ENCODE peak calls at places on chromosomes 16 and 17, in four cellular contexts. Z, L, A and S are unnamed samples. For H3K4me1, the result is how much of the 10 kb centered on the place peaks cover.

GRCh38 chr17:17361543-17362511 is 58.7 kb downstream of the NT5M start:
- DNase-seq in Z (peak), L (no peak), A (no peak), S (peak)

GRCh38 chr17:42760652-42761581 is at the start of gene RAMP2:
- DNase-seq in Z (peak), L (peak), A (peak), S (peak)

GRCh38 chr17:81228420-81228819 is 5.7 kb upstream of the CEP131 start:
- DNase-seq in Z (no peak), L (no peak), A (no peak), S (no peak)

GRCh38 chr17:45090711-45091110 is 29.6 kb downstream of the NMT1 start:
- DNase-seq in Z (no peak), L (no peak), A (no peak), S (no peak)

GRCh38 chr16:27512061-27512460 is 37.7 kb downstream of the GTF3C1 start:
- DNase-seq in Z (no peak), L (no peak), A (no peak), S (no peak)

GRCh38 chr16:53482123-53482522 is 20.9 kb downstream of the AKTIP start:
- DNase-seq in Z (no peak), L (no peak), A (peak), S (no peak)

GRCh38 chr16:76941091-76941490 is 249.9 kb upstream of the MON1B start:
- DNase-seq in Z (no peak), L (no peak), A (no peak), S (no peak)

GRCh38 chr16:66968847-66969246 is 7.8 kb downstream of the CES3 start:
- DNase-seq in Z (no peak), L (no peak), A (no peak), S (no peak)

GRCh38 chr17:45294506-45294905 is 22.3 kb downstream of the MAP3K14 start:
- DNase-seq in Z (peak), L (no peak), A (peak), S (no peak)

GRCh38 chr17:7293131-7293557 is 1.3 kb downstream of the YBX2 start:
- DNase-seq in Z (no peak), L (no peak), A (no peak), S (no peak)

GRCh38 chr17:39177256-39177655 is 11.3 kb upstream of the ARL5C start:
- DNase-seq in Z (no peak), L (peak), A (no peak), S (no peak)

GRCh38 chr17:50439008-50439407 is 13.0 kb downstream of the ACSF2 start:
- DNase-seq in Z (no peak), L (no peak), A (no peak), S (no peak)

GRCh38 chr17:75105269-75106080 is 4.3 kb upstream of the ARMC7 start:
- DNase-seq in Z (no peak), L (peak), A (peak), S (peak)

GRCh38 chr16:8894736-8895334 is 12.7 kb downstream of the LITAFD start:
- DNase-seq in Z (no peak), L (no peak), A (no peak), S (no peak)

GRCh38 chr16:49484454-49484853 is 110.8 kb downstream of the C16orf78 start:
- DNase-seq in Z (peak), L (peak), A (no peak), S (peak)

GRCh38 chr17:73191443-73192218 is 1.2 kb upstream of the COG1 start:
- DNase-seq in Z (peak), L (peak), A (peak), S (peak)

GRCh38 chr16:70512456-70512855 is 10.9 kb downstream of the COG4 start:
- DNase-seq in Z (no peak), L (no peak), A (no peak), S (peak)

GRCh38 chr17:81171941-81172340 is 5.9 kb upstream of the AATK start:
- DNase-seq in Z (no peak), L (no peak), A (no peak), S (no peak)

GRCh38 chr17:28133562-28133970 is 91.1 kb downstream of the NLK start:
- DNase-seq in Z (no peak), L (no peak), A (peak), S (no peak)

GRCh38 chr17:58327363-58328194 is 1.0 kb downstream of the TSPOAP1 start:
- DNase-seq in Z (no peak), L (no peak), A (no peak), S (no peak)

GRCh38 chr16:68009157-68009735 is 6.5 kb downstream of the DPEP2NB start:
- DNase-seq in Z (no peak), L (peak), A (no peak), S (no peak)

GRCh38 chr17:31134526-31134925 is 39.7 kb downstream of the NF1 start:
- DNase-seq in Z (no peak), L (no peak), A (no peak), S (no peak)

GRCh38 chr17:31085563-31085962 is 9.2 kb upstream of the NF1 start:
- DNase-seq in Z (no peak), L (no peak), A (no peak), S (no peak)

GRCh38 chr17:7774037-7774659 is 56.6 kb downstream of the DNAH2 start:
- DNase-seq in Z (no peak), L (no peak), A (no peak), S (no peak)

GRCh38 chr16:24850289-24850931 is 4.6 kb downstream of the SLC5A11 start:
- DNase-seq in Z (no peak), L (no peak), A (no peak), S (no peak)

GRCh38 chr17:80889897-80890550 is 101.6 kb upstream of the CHMP6 start:
- DNase-seq in Z (no peak), L (no peak), A (no peak), S (peak)

GRCh38 chr16:627458-628239 is 3.1 kb upstream of the WFIKKN1 start:
- DNase-seq in Z (no peak), L (no peak), A (no peak), S (peak)

GRCh38 chr17:65703891-65704290 is 142.4 kb upstream of the AXIN2 start:
- DNase-seq in Z (no peak), L (no peak), A (no peak), S (no peak)

GRCh38 chr16:65876200-65876498 is 490.3 kb upstream of the CDH5 start:
- DNase-seq in Z (no peak), L (no peak), A (no peak), S (no peak)

GRCh38 chr17:31392002-31392855 is 754 bp downstream of the RAB11FIP4 start:
- DNase-seq in Z (no peak), L (peak), A (no peak), S (no peak)

GRCh38 chr16:85004587-85005205 is 6.6 kb downstream of the ZDHHC7 start:
- DNase-seq in Z (no peak), L (no peak), A (peak), S (peak)

GRCh38 chr17:77692571-77693161 is 265.8 kb upstream of the TNRC6C start:
- DNase-seq in Z (no peak), L (no peak), A (no peak), S (no peak)

GRCh38 chr17:55089955-55090573 is 121.5 kb downstream of the STXBP4 start:
- DNase-seq in Z (no peak), L (peak), A (no peak), S (no peak)

DNA sequence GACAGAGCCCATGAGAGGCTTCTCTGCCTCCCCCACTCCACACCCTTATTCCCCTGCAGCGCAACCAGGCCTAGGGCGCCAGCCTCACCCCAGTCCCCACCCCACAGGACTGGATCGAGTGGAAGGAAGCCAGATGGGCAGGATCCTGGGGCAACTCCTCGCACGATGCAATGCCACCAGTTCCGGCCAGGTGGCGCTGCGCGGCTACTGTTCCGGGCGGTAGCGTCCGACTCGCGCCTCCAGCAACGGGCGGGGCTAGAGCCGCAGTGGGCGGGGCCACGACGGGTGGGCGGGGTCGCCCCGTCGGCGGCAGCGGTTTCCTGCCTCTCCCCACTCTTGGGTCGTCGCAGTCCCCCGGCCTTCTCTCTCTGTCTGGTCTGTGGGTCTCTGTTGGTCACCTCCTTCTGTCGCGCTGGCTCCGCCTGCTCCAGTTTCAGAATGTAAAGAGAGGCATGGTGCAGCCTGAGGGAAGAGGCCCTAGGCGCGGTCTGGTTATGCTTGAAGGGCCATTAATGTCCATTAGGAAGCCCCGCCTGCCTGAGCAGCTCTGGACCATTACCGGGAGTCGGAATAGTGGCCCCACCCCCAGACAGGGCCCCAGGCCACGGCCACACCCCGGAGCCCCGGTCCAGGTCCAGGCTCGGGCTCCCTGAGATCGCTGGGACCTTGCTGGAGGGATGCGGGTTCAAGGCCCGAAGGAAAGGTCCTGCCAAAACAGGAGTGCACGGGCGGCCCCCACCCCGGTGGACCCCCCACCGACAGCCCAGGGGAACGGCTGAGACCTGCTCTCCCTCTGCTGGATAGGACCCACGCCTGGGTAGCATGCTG is 3.4 kb upstream of the NHERF2 start:
- DNase-seq in Z (peak), L (peak), A (peak), S (peak)
- H3K27ac ChIP-seq in Z (peak), L (no peak), A (peak), S (peak)

DNA sequence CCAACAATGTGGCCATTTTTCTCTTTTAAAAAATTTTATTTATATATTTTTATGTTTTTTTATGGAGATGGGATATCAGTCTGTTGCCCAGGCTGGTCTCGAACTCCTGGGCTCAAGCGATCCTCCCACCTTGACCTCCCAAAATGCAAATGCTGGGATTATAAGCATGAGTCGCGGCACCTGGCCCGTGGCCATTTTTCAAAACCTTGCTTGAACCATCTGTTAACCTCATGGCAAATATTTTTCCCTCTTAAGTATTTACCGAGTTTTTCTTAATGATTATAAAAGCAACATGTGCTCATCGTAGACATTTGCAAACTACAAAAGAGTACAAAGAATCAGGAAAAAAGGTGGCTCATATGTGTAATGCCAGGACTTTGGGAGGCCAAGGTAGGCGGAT is 127.6 kb downstream of the ABCC6 start:
- DNase-seq in Z (no peak), L (no peak), A (no peak), S (no peak)
- H3K4me1 ChIP-seq in Z (under half), L (under half), A (under half), S (under half)

DNA sequence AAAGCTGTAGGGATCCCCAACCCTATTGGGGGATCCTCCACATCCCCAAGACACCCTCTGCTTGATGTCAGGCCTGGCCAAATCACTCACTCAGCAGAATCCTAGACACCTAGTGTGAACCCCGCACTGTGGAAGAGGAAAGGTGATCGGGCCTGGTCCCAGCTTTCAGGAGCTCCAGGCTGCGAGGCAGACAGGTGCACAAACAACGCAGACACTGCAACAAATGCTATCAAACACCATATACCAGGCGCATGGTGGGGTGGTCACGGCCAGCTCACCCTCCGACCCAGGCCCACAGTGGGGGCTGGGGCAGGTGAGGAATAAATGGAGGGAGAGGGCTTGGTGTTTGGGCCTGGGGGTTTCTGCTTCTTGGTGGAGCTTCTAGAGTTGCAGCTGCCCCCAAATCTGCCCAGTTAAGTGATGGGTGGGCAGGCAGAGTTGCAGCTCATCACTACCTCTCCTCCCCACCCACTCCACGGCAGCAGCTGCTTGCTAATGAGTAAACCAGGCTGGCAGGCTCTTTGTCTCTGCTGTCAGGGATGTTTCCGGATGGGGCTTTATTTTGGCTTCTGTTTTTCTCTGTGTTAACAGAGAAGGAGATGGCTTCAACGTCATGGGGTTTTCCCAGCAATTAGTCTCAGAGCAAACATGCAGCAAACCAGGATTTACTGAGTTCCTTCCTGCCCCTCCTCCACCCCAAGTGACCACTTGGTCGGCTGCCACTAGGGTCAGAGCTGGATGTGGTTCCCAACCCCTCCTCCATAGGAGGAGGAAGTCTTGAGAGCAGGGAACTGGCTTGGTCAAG is 46.6 kb downstream of the PECAM1 start:
- DNase-seq in Z (peak), L (peak), A (peak), S (peak)
- H3K27ac ChIP-seq in Z (peak), L (no peak), A (peak), S (peak)

GRCh38 chr16:56997931-56998330 is 8.6 kb downstream of the NLRC5 start:
- DNase-seq in Z (no peak), L (no peak), A (no peak), S (no peak)

GRCh38 chr16:56999409-57000270 is 10.3 kb downstream of the NLRC5 start:
- DNase-seq in Z (no peak), L (no peak), A (no peak), S (no peak)

GRCh38 chr16:56998861-56999260 is 9.5 kb downstream of the NLRC5 start:
- DNase-seq in Z (no peak), L (no peak), A (no peak), S (no peak)

GRCh38 chr16:56997264-56997663 is 7.9 kb downstream of the NLRC5 start:
- DNase-seq in Z (no peak), L (no peak), A (no peak), S (no peak)

GRCh38 chr16:56998352-56998751 is 9.0 kb downstream of the NLRC5 start:
- DNase-seq in Z (no peak), L (no peak), A (no peak), S (no peak)
- H3K4me1 ChIP-seq in Z (half or more), L (under half), A (under half), S (under half)

GRCh38 chr16:77965346-77965745 is 57.0 kb upstream of the CLEC3A start:
- DNase-seq in Z (no peak), L (no peak), A (no peak), S (no peak)
- H3K27ac ChIP-seq in Z (no peak), L (no peak), A (no peak), S (no peak)